ENCODE peak calls at places on chromosomes 1 and 21, in eight cellular contexts. One of them, this sample, is unnamed.

GRCh38 chr1:203028784-203029553 is 2.7 kb downstream of the PPFIA4 start:
- DNase-seq in Peyer's patch: no peak
- DNase-seq in gastrocnemius medialis: peak; percentile 80
- DNase-seq in prostate gland: no peak
- DNase-seq in HCT116: no peak
- DNase-seq in GM12864: no peak
- DNase-seq in nephron progenitor cell: no peak
- DNase-seq in GM23338: no peak
- DNase-seq in this sample: peak; percentile 6

GRCh38 chr1:177165069-177165439 is 542 bp upstream of the ASTN1 start:
- DNase-seq in GM12864: no peak
- DNase-seq in prostate gland: no peak
- DNase-seq in HCT116: no peak
- DNase-seq in GM23338: no peak
- DNase-seq in Peyer's patch: no peak
- DNase-seq in nephron progenitor cell: no peak
- DNase-seq in gastrocnemius medialis: no peak
- DNase-seq in this sample: no peak

GRCh38 chr21:26093094-26093493 is 77.5 kb downstream of the APP start:
- DNase-seq in nephron progenitor cell: no peak
- DNase-seq in GM23338: no peak
- DNase-seq in prostate gland: no peak
- DNase-seq in gastrocnemius medialis: no peak
- DNase-seq in Peyer's patch: no peak
- DNase-seq in HCT116: no peak
- DNase-seq in GM12864: no peak
- DNase-seq in this sample: no peak

GRCh38 chr1:26158271-26159112 is at the start of gene FAM110D:
- DNase-seq in gastrocnemius medialis: peak; percentile 6
- DNase-seq in HCT116: no peak
- DNase-seq in GM23338: peak; percentile 49
- DNase-seq in prostate gland: no peak
- DNase-seq in nephron progenitor cell: no peak
- DNase-seq in Peyer's patch: no peak
- DNase-seq in GM12864: no peak
- DNase-seq in this sample: no peak

GRCh38 chr1:16171314-16172223 is 15.7 kb upstream of the EPHA2 start:
- DNase-seq in GM23338: no peak
- DNase-seq in GM12864: no peak
- DNase-seq in prostate gland: no peak
- DNase-seq in gastrocnemius medialis: no peak
- DNase-seq in nephron progenitor cell: no peak
- DNase-seq in Peyer's patch: no peak
- DNase-seq in HCT116: no peak
- DNase-seq in this sample: no peak

GRCh38 chr1:72178266-72178665 is 104.1 kb downstream of the NEGR1 start:
- DNase-seq in gastrocnemius medialis: no peak
- DNase-seq in HCT116: no peak
- DNase-seq in GM23338: no peak
- DNase-seq in nephron progenitor cell: no peak
- DNase-seq in GM12864: no peak
- DNase-seq in Peyer's patch: no peak
- DNase-seq in prostate gland: no peak
- DNase-seq in this sample: no peak

GRCh38 chr1:195197116-195197515 is 1411.1 kb downstream of the KCNT2 start:
- DNase-seq in HCT116: no peak
- DNase-seq in prostate gland: no peak
- DNase-seq in GM23338: no peak
- DNase-seq in Peyer's patch: no peak
- DNase-seq in nephron progenitor cell: no peak
- DNase-seq in gastrocnemius medialis: no peak
- DNase-seq in GM12864: no peak
- DNase-seq in this sample: no peak

GRCh38 chr1:8094481-8095241 is 68.6 kb upstream of the ERRFI1 start:
- DNase-seq in nephron progenitor cell: no peak
- DNase-seq in HCT116: no peak
- DNase-seq in gastrocnemius medialis: no peak
- DNase-seq in GM12864: no peak
- DNase-seq in GM23338: no peak
- DNase-seq in Peyer's patch: no peak
- DNase-seq in prostate gland: no peak
- DNase-seq in this sample: no peak

GRCh38 chr1:58155418-58156123 is 391.0 kb downstream of the OMA1 start:
- DNase-seq in prostate gland: no peak
- DNase-seq in gastrocnemius medialis: no peak
- DNase-seq in nephron progenitor cell: peak; percentile 42
- DNase-seq in HCT116: peak; percentile 13
- DNase-seq in GM23338: peak; percentile 87
- DNase-seq in GM12864: no peak
- DNase-seq in Peyer's patch: no peak
- DNase-seq in this sample: no peak

GRCh38 chr1:230958370-230958769 is 20.3 kb downstream of the TTC13 start:
- DNase-seq in gastrocnemius medialis: no peak
- DNase-seq in GM23338: no peak
- DNase-seq in HCT116: no peak
- DNase-seq in Peyer's patch: no peak
- DNase-seq in prostate gland: no peak
- DNase-seq in nephron progenitor cell: no peak
- DNase-seq in GM12864: no peak
- DNase-seq in this sample: no peak

GRCh38 chr1:212951058-212951923 is 950 bp downstream of the VASH2 start:
- DNase-seq in gastrocnemius medialis: no peak
- DNase-seq in GM23338: no peak
- DNase-seq in HCT116: no peak
- DNase-seq in Peyer's patch: no peak
- DNase-seq in GM12864: no peak
- DNase-seq in prostate gland: no peak
- DNase-seq in nephron progenitor cell: peak; percentile 55
- DNase-seq in this sample: no peak

GRCh38 chr1:15417365-15417934 is 7.8 kb downstream of the EFHD2 start:
- DNase-seq in Peyer's patch: peak; percentile 64
- DNase-seq in HCT116: no peak
- DNase-seq in GM12864: no peak
- DNase-seq in prostate gland: no peak
- DNase-seq in GM23338: no peak
- DNase-seq in nephron progenitor cell: no peak
- DNase-seq in gastrocnemius medialis: no peak
- DNase-seq in this sample: peak; percentile 46

GRCh38 chr1:188425687-188426086 is 1596.9 kb downstream of the PLA2G4A start:
- DNase-seq in nephron progenitor cell: no peak
- DNase-seq in GM23338: no peak
- DNase-seq in GM12864: no peak
- DNase-seq in prostate gland: no peak
- DNase-seq in Peyer's patch: no peak
- DNase-seq in HCT116: no peak
- DNase-seq in gastrocnemius medialis: no peak
- DNase-seq in this sample: no peak

GRCh38 chr1:58881471-58881994 is 97.7 kb upstream of the JUN start:
- DNase-seq in GM12864: no peak
- DNase-seq in gastrocnemius medialis: peak; percentile 87
- DNase-seq in GM23338: no peak
- DNase-seq in HCT116: peak; percentile 57
- DNase-seq in Peyer's patch: no peak
- DNase-seq in nephron progenitor cell: no peak
- DNase-seq in prostate gland: no peak
- DNase-seq in this sample: no peak

GRCh38 chr1:14296795-14297194 is 301.7 kb upstream of the KAZN start:
- DNase-seq in prostate gland: no peak
- DNase-seq in GM23338: no peak
- DNase-seq in HCT116: no peak
- DNase-seq in Peyer's patch: no peak
- DNase-seq in gastrocnemius medialis: no peak
- DNase-seq in nephron progenitor cell: no peak
- DNase-seq in GM12864: no peak
- DNase-seq in this sample: no peak

GRCh38 chr1:156510709-156511108 is 10.1 kb upstream of the MEF2D start:
- DNase-seq in HCT116: no peak
- DNase-seq in GM23338: no peak
- DNase-seq in nephron progenitor cell: no peak
- DNase-seq in prostate gland: peak; percentile 97
- DNase-seq in GM12864: no peak
- DNase-seq in Peyer's patch: no peak
- DNase-seq in gastrocnemius medialis: peak; percentile 100
- DNase-seq in this sample: no peak

GRCh38 chr1:163085904-163086268 is 16.7 kb downstream of the RGS4 start:
- DNase-seq in HCT116: no peak
- DNase-seq in nephron progenitor cell: no peak
- DNase-seq in gastrocnemius medialis: no peak
- DNase-seq in Peyer's patch: no peak
- DNase-seq in prostate gland: no peak
- DNase-seq in GM12864: no peak
- DNase-seq in GM23338: no peak
- DNase-seq in this sample: no peak

GRCh38 chr1:192610114-192610958 is 25.6 kb upstream of the RGS13 start:
- DNase-seq in prostate gland: no peak
- DNase-seq in gastrocnemius medialis: no peak
- DNase-seq in GM23338: peak; percentile 35
- DNase-seq in Peyer's patch: no peak
- DNase-seq in GM12864: no peak
- DNase-seq in nephron progenitor cell: no peak
- DNase-seq in HCT116: peak; percentile 15
- DNase-seq in this sample: no peak
- TF ChIP-seq CTCF in prostate gland: peak; percentile 53
- TF ChIP-seq CTCF in gastrocnemius medialis: no peak
- TF ChIP-seq CTCF in GM23338: no peak
- TF ChIP-seq CTCF in Peyer's patch: peak; percentile 68
- TF ChIP-seq CTCF in GM12864: peak; percentile 25
- TF ChIP-seq CTCF in nephron progenitor cell: peak; percentile 57
- TF ChIP-seq CTCF in HCT116: peak; percentile 32
- TF ChIP-seq CTCF in this sample: peak; percentile 48

DNA sequence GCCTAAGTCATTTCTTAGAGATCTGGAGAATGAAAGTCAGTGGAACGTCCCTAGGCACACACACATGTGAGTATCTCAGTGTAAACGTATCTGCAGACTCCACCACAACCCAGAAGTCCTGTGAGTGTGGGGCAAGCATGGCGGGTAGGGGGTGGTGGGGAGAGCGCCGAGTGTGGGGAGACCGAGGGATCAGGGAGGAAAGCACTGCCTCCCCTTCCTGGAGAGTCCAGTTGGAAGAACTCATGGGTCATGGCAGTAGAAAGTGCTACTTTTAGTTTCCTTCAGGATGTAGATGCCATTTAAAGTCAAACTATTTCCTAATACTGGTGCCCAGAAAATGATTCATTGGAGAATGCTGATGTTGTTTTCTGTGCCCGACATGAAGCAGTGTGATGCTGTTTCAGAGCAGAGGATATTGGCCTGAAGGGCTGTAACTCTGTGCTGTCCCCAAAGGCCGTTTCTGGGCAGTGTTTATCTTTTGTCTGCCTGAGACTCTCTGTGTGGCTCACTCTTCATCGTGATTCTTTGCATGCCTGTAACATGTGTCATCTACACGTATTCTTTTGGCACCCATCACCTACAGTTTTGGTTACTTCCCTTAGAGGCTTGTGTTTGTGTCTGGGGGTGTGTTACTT is 45.7 kb upstream of the TSPAN2 start:
- DNase-seq in Peyer's patch: no peak
- DNase-seq in HCT116: peak; percentile 22
- DNase-seq in nephron progenitor cell: no peak
- DNase-seq in prostate gland: no peak
- DNase-seq in GM12864: no peak
- DNase-seq in GM23338: no peak
- DNase-seq in gastrocnemius medialis: no peak
- DNase-seq in this sample: no peak
- TF ChIP-seq CTCF in Peyer's patch: no peak
- TF ChIP-seq CTCF in HCT116: no peak
- TF ChIP-seq CTCF in nephron progenitor cell: no peak
- TF ChIP-seq CTCF in prostate gland: no peak
- TF ChIP-seq CTCF in GM12864: no peak
- TF ChIP-seq CTCF in GM23338: no peak
- TF ChIP-seq CTCF in gastrocnemius medialis: no peak
- TF ChIP-seq CTCF in this sample: no peak

GRCh38 chr1:84603941-84604830 is 29.9 kb upstream of the CTBS start:
- DNase-seq in GM12864: no peak
- DNase-seq in HCT116: peak; percentile 73
- DNase-seq in Peyer's patch: no peak
- DNase-seq in gastrocnemius medialis: peak; percentile 50
- DNase-seq in nephron progenitor cell: no peak
- DNase-seq in GM23338: peak; percentile 89
- DNase-seq in prostate gland: peak; percentile 61
- DNase-seq in this sample: no peak
- TF ChIP-seq CTCF in GM12864: no peak
- TF ChIP-seq CTCF in HCT116: peak; percentile 67
- TF ChIP-seq CTCF in Peyer's patch: peak; percentile 15
- TF ChIP-seq CTCF in gastrocnemius medialis: peak; percentile 51
- TF ChIP-seq CTCF in nephron progenitor cell: no peak
- TF ChIP-seq CTCF in GM23338: peak; percentile 97
- TF ChIP-seq CTCF in prostate gland: no peak
- TF ChIP-seq CTCF in this sample: no peak

GRCh38 chr1:65470766-65471165 is 50.3 kb downstream of the LEPR start:
- DNase-seq in gastrocnemius medialis: no peak
- DNase-seq in GM23338: no peak
- DNase-seq in nephron progenitor cell: no peak
- DNase-seq in GM12864: no peak
- DNase-seq in prostate gland: no peak
- DNase-seq in Peyer's patch: no peak
- DNase-seq in HCT116: no peak
- DNase-seq in this sample: no peak

GRCh38 chr1:65469126-65469888 is 48.8 kb downstream of the LEPR start:
- DNase-seq in HCT116: no peak
- DNase-seq in prostate gland: no peak
- DNase-seq in GM12864: no peak
- DNase-seq in GM23338: no peak
- DNase-seq in gastrocnemius medialis: no peak
- DNase-seq in nephron progenitor cell: no peak
- DNase-seq in Peyer's patch: no peak
- DNase-seq in this sample: no peak

GRCh38 chr1:65469889-65470340 is 49.4 kb downstream of the LEPR start:
- DNase-seq in Peyer's patch: no peak
- DNase-seq in gastrocnemius medialis: no peak
- DNase-seq in prostate gland: no peak
- DNase-seq in nephron progenitor cell: no peak
- DNase-seq in HCT116: no peak
- DNase-seq in GM23338: no peak
- DNase-seq in GM12864: no peak
- DNase-seq in this sample: no peak

GRCh38 chr1:65471213-65471833 is 50.9 kb downstream of the LEPR start:
- DNase-seq in GM23338: no peak
- DNase-seq in HCT116: no peak
- DNase-seq in gastrocnemius medialis: no peak
- DNase-seq in prostate gland: no peak
- DNase-seq in nephron progenitor cell: no peak
- DNase-seq in GM12864: no peak
- DNase-seq in Peyer's patch: no peak
- DNase-seq in this sample: no peak

GRCh38 chr1:65467536-65467935 is 47.1 kb downstream of the LEPR start:
- DNase-seq in GM12864: no peak
- DNase-seq in HCT116: no peak
- DNase-seq in prostate gland: no peak
- DNase-seq in nephron progenitor cell: peak; percentile 51
- DNase-seq in gastrocnemius medialis: no peak
- DNase-seq in Peyer's patch: no peak
- DNase-seq in GM23338: peak; percentile 87
- DNase-seq in this sample: no peak
- TF ChIP-seq CTCF in GM12864: no peak
- TF ChIP-seq CTCF in HCT116: no peak
- TF ChIP-seq CTCF in prostate gland: no peak
- TF ChIP-seq CTCF in nephron progenitor cell: no peak
- TF ChIP-seq CTCF in gastrocnemius medialis: no peak
- TF ChIP-seq CTCF in Peyer's patch: no peak
- TF ChIP-seq CTCF in GM23338: peak; percentile 16
- TF ChIP-seq CTCF in this sample: no peak